ENCODE peak calls at places on chromosomes 12 and 14, in seven cellular contexts. S is IMR-90, X is H9, C is neuronal stem cell, H is mesenchymal stem cell, Q is trophoblast cell, Z is H1. T is an unnamed sample.

GRCh38 chr14:91496790-91497189 is 13.3 kb downstream of the PPP4R3A start:
- DNase-seq in S (no peak), X (no peak), C (no peak), H (no peak), Q (no peak), Z (no peak), T (peak)

GRCh38 chr14:23641915-23642588 is 5.9 kb downstream of the DHRS2 start:
- DNase-seq in S (no peak), X (no peak), C (no peak), H (no peak), Q (no peak), Z (no peak), T (no peak)

GRCh38 chr14:100611811-100612480 is 24.7 kb upstream of the BEGAIN start:
- DNase-seq in S (no peak), X (no peak), C (no peak), H (no peak), Q (no peak), Z (no peak), T (no peak)

GRCh38 chr12:6201199-6201608 is 1.0 kb downstream of the CD9 start:
- DNase-seq in S (no peak), X (peak), C (no peak), H (no peak), Q (no peak), Z (no peak), T (peak)

GRCh38 chr12:71551529-71551928 is 111.9 kb downstream of the LGR5 start:
- DNase-seq in S (peak), X (no peak), C (no peak), H (peak), Q (no peak), Z (no peak), T (no peak)

GRCh38 chr12:28787151-28787550 is 361.9 kb upstream of the FAR2 start:
- DNase-seq in S (peak), X (no peak), C (no peak), H (no peak), Q (no peak), Z (no peak), T (peak)

GRCh38 chr12:110353211-110353965 is 50.1 kb downstream of the ANAPC7 start:
- DNase-seq in S (no peak), X (no peak), C (no peak), H (no peak), Q (no peak), Z (no peak), T (no peak)

GRCh38 chr12:56878010-56878339 is 56.2 kb downstream of the SDR9C7 start:
- DNase-seq in S (no peak), X (no peak), C (no peak), H (no peak), Q (peak), Z (no peak), T (no peak)

GRCh38 chr12:52591521-52591920 is 9.7 kb downstream of the KRT72 start:
- DNase-seq in S (no peak), X (no peak), C (no peak), H (no peak), Q (no peak), Z (no peak), T (no peak)

GRCh38 chr12:124479680-124480468 is 87.5 kb downstream of the NCOR2 start:
- DNase-seq in S (no peak), X (no peak), C (no peak), H (no peak), Q (no peak), Z (no peak), T (no peak)

GRCh38 chr12:84131076-84131475 is 781.5 kb downstream of the SLC6A15 start:
- DNase-seq in S (peak), X (no peak), C (no peak), H (peak), Q (no peak), Z (no peak), T (no peak)

GRCh38 chr12:96687719-96688118 is 198.3 kb downstream of the CFAP54 start:
- DNase-seq in S (no peak), X (no peak), C (no peak), H (no peak), Q (no peak), Z (no peak), T (no peak)

GRCh38 chr12:126668538-126668937 is 1598.4 kb upstream of the TMEM132C start:
- DNase-seq in S (no peak), X (no peak), C (no peak), H (no peak), Q (no peak), Z (no peak), T (no peak)

GRCh38 chr12:98532687-98533304 is 17.4 kb downstream of the TMPO start:
- DNase-seq in S (peak), X (no peak), C (peak), H (peak), Q (peak), Z (no peak), T (peak)

GRCh38 chr12:101962486-101962885 is 85.1 kb downstream of the DRAM1 start:
- DNase-seq in S (peak), X (no peak), C (no peak), H (no peak), Q (no peak), Z (no peak), T (no peak)

GRCh38 chr14:68232643-68233055 is 413.1 kb downstream of the RAD51B start:
- DNase-seq in S (peak), X (no peak), C (no peak), H (peak), Q (peak), Z (no peak), T (no peak)

GRCh38 chr12:64252708-64253107 is 30.6 kb upstream of the KICS2 start:
- DNase-seq in S (peak), X (no peak), C (no peak), H (no peak), Q (no peak), Z (no peak), T (no peak)

GRCh38 chr14:50044040-50044651 is 72.2 kb downstream of the VCPKMT start:
- DNase-seq in S (no peak), X (no peak), C (no peak), H (no peak), Q (no peak), Z (no peak), T (no peak)

GRCh38 chr14:20492486-20492885 is 12.9 kb upstream of the RNASE10 start:
- DNase-seq in S (peak), X (no peak), C (no peak), H (no peak), Q (no peak), Z (no peak), T (no peak)

GRCh38 chr12:27940756-27941402 is 31.7 kb downstream of the PTHLH start:
- DNase-seq in S (peak), X (peak), C (peak), H (peak), Q (peak), Z (peak), T (peak)

GRCh38 chr12:75120202-75120774 is 89.4 kb downstream of the KCNC2 start:
- DNase-seq in S (no peak), X (no peak), C (no peak), H (no peak), Q (no peak), Z (no peak), T (no peak)

GRCh38 chr12:108594-108993 is 42.0 kb downstream of the IQSEC3 start:
- DNase-seq in S (no peak), X (no peak), C (no peak), H (no peak), Q (no peak), Z (no peak), T (no peak)

GRCh38 chr14:80776657-80777056 is 164.9 kb downstream of the CEP128 start:
- DNase-seq in S (no peak), X (no peak), C (no peak), H (no peak), Q (no peak), Z (no peak), T (no peak)

GRCh38 chr14:80776186-80776585 is 165.4 kb downstream of the CEP128 start:
- DNase-seq in S (no peak), X (no peak), C (no peak), H (no peak), Q (no peak), Z (no peak), T (no peak)

GRCh38 chr14:80784824-80785223 is 156.7 kb downstream of the CEP128 start:
- DNase-seq in S (peak), X (no peak), C (no peak), H (peak), Q (no peak), Z (no peak), T (no peak)

GRCh38 chr14:80787876-80788275 is 153.7 kb downstream of the CEP128 start:
- DNase-seq in S (no peak), X (no peak), C (no peak), H (no peak), Q (peak), Z (no peak), T (peak)

DNA sequence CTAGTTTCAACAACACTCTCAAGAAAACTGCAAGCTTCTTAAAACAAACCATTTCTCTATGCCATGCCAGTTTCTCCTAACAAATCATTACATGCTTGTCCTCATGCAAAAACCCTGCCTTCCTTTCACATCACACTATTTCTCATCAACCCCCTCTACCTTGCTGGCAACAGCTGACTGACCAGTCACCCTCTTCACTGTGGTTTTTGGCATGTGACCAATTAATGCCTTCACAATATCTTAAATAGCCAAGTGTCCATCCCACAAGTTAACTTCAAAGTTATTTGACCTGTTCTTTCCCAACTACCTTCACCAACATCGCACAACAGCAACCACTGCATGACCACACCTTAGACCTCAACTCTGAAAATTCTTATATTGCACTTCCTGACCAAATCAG is 159.6 kb downstream of the CEP128 start:
- DNase-seq in S (peak), X (no peak), C (no peak), H (no peak), Q (no peak), Z (no peak), T (no peak)
- H2BK5ac ChIP-seq in S (no peak), X (no peak), C (no peak), H (no peak), Q (no peak), Z (no peak), T (no peak)

GRCh38 chr12:116454076-116454475 is 105.1 kb upstream of the MAP1LC3B2 start:
- DNase-seq in S (no peak), X (no peak), C (no peak), H (no peak), Q (no peak), Z (no peak), T (no peak)
- H2BK5ac ChIP-seq in S (peak), X (no peak), C (no peak), H (no peak), Q (no peak), Z (no peak), T (no peak)

GRCh38 chr12:120104924-120105323 is 11.6 kb downstream of the RAB35 start:
- DNase-seq in S (no peak), X (no peak), C (no peak), H (no peak), Q (no peak), Z (no peak), T (no peak)

GRCh38 chr12:120103371-120103770 is 13.2 kb downstream of the RAB35 start:
- DNase-seq in S (no peak), X (no peak), C (no peak), H (no peak), Q (no peak), Z (no peak), T (no peak)

GRCh38 chr12:120103044-120103338 is 13.6 kb downstream of the RAB35 start:
- DNase-seq in S (no peak), X (no peak), C (no peak), H (no peak), Q (no peak), Z (no peak), T (no peak)

GRCh38 chr12:120109570-120110267 is 6.8 kb downstream of the RAB35 start:
- DNase-seq in S (no peak), X (no peak), C (no peak), H (no peak), Q (no peak), Z (no peak), T (peak)

GRCh38 chr12:120106151-120106550 is 10.4 kb downstream of the RAB35 start:
- DNase-seq in S (no peak), X (no peak), C (no peak), H (no peak), Q (no peak), Z (no peak), T (no peak)
- H2BK5ac ChIP-seq in S (no peak), X (no peak), C (no peak), H (no peak), Q (no peak), Z (no peak), T (no peak)

GRCh38 chr14:80315681-80316080 is 104.4 kb upstream of the DIO2 start:
- DNase-seq in S (peak), X (no peak), C (no peak), H (no peak), Q (no peak), Z (no peak), T (peak)
- H2BK5ac ChIP-seq in S (peak), X (no peak), C (no peak), H (no peak), Q (no peak), Z (no peak), T (no peak)

GRCh38 chr12:60630796-60631195 is 1035.0 kb downstream of the SLC16A7 start:
- DNase-seq in S (no peak), X (no peak), C (no peak), H (no peak), Q (no peak), Z (no peak), T (no peak)
- H2BK5ac ChIP-seq in S (no peak), X (no peak), C (no peak), H (no peak), Q (no peak), Z (no peak), T (no peak)

GRCh38 chr14:58598028-58598850 is 39.5 kb upstream of the DACT1 start:
- DNase-seq in S (peak), X (no peak), C (no peak), H (no peak), Q (no peak), Z (no peak), T (no peak)
- H2BK5ac ChIP-seq in S (no peak), X (no peak), C (no peak), H (no peak), Q (no peak), Z (no peak), T (no peak)

GRCh38 chr12:25480145-25480544 is 72.9 kb downstream of the LMNTD1 start:
- DNase-seq in S (no peak), X (no peak), C (no peak), H (no peak), Q (no peak), Z (no peak), T (no peak)

GRCh38 chr12:25477217-25477616 is 75.9 kb downstream of the LMNTD1 start:
- DNase-seq in S (no peak), X (no peak), C (no peak), H (no peak), Q (no peak), Z (no peak), T (no peak)

GRCh38 chr12:25482637-25483036 is 70.4 kb downstream of the LMNTD1 start:
- DNase-seq in S (no peak), X (no peak), C (no peak), H (peak), Q (peak), Z (no peak), T (no peak)
- H2BK5ac ChIP-seq in S (no peak), X (no peak), C (no peak), H (no peak), Q (no peak), Z (no peak), T (no peak)

GRCh38 chr12:49189731-49190314 is 943 bp upstream of the TUBA1A start:
- DNase-seq in S (no peak), X (no peak), C (no peak), H (no peak), Q (no peak), Z (no peak), T (no peak)
- H2BK5ac ChIP-seq in S (peak), X (no peak), C (no peak), H (no peak), Q (no peak), Z (no peak), T (no peak)

T was measured in mesendoderm.